ENCODE peak calls at places on chromosomes 1 and 21, in five cellular contexts. E is H1, H is HepG2, O is GM12878, G is K562. Z is an unnamed sample.

GRCh38 chr21:14569868-14570267 is 23.8 kb upstream of the SAMSN1 start:
- DNase-seq in E (no peak), H (no peak), O (no peak), G (no peak), Z (no peak)

GRCh38 chr1:22024485-22025367 is 23.3 kb downstream of the CELA3A start:
- DNase-seq in G (peak), E (no peak), O (no peak), H (peak), Z (peak)

GRCh38 chr1:10727703-10728348 is 68.6 kb downstream of the CASZ1 start:
- DNase-seq in H (no peak), E (no peak), G (no peak), O (no peak), Z (peak)

GRCh38 chr1:211335507-211336157 is 9.0 kb downstream of the TRAF5 start:
- DNase-seq in H (no peak), G (no peak), E (no peak), O (no peak), Z (no peak)

GRCh38 chr1:93816970-93817738 is 61.9 kb downstream of the DNTTIP2 start:
- DNase-seq in G (peak), O (no peak), H (peak), E (no peak), Z (peak)

GRCh38 chr1:54559111-54559548 is 11.1 kb downstream of the ACOT11 start:
- DNase-seq in H (no peak), O (no peak), E (no peak), G (no peak), Z (no peak)

GRCh38 chr1:116113615-116114014 is 2.4 kb downstream of the MAB21L3 start:
- DNase-seq in G (no peak), O (no peak), H (no peak), E (no peak), Z (no peak)

GRCh38 chr1:235946570-235946981 is 79.9 kb upstream of the LYST start:
- DNase-seq in H (no peak), E (no peak), G (no peak), O (no peak), Z (no peak)

GRCh38 chr1:43367026-43367903 is 546 bp downstream of the ELOVL1 start:
- DNase-seq in O (no peak), H (no peak), E (peak), G (peak), Z (peak)

GRCh38 chr1:30809514-30810263 is 52.1 kb upstream of the LAPTM5 start:
- DNase-seq in O (no peak), H (no peak), G (peak), E (no peak), Z (no peak)

GRCh38 chr1:9129391-9130041 is 614 bp upstream of the GPR157 start:
- DNase-seq in H (peak), O (peak), G (peak), E (peak), Z (peak)

GRCh38 chr1:173420330-173420806 is 56.8 kb upstream of the PRDX6 start:
- DNase-seq in O (no peak), G (peak), E (peak), H (peak), Z (peak)

GRCh38 chr1:219988387-219988786 is 57.9 kb downstream of the EPRS1 start:
- DNase-seq in G (no peak), O (peak), E (no peak), H (no peak), Z (no peak)

GRCh38 chr1:77513839-77514763 is 168.4 kb downstream of the ZZZ3 start:
- DNase-seq in G (no peak), H (no peak), O (no peak), E (no peak), Z (no peak)

GRCh38 chr1:186492531-186493291 is 31.8 kb upstream of the PDC start:
- DNase-seq in G (no peak), H (no peak), E (no peak), O (no peak), Z (no peak)

GRCh38 chr1:48019714-48020315 is 22.6 kb upstream of the TRABD2B start:
- DNase-seq in E (no peak), O (no peak), G (no peak), H (no peak), Z (no peak)

GRCh38 chr1:54973205-54973921 is 7.1 kb upstream of the TMEM61 start:
- DNase-seq in H (peak), O (no peak), G (no peak), E (no peak), Z (peak)

GRCh38 chr1:87956072-87956471 is 627.4 kb downstream of the LMO4 start:
- DNase-seq in E (no peak), H (no peak), G (no peak), O (no peak), Z (peak)

GRCh38 chr1:209756608-209757445 is 974 bp downstream of the TRAF3IP3 start:
- DNase-seq in H (no peak), G (no peak), O (peak), E (no peak), Z (no peak)

GRCh38 chr1:36359911-36360310 is 25.8 kb downstream of the STK40 start:
- DNase-seq in O (no peak), H (no peak), G (no peak), E (no peak), Z (no peak)

GRCh38 chr1:172041102-172041501 is 199.8 kb downstream of the DNM3 start:
- DNase-seq in G (no peak), H (no peak), E (no peak), O (no peak), Z (no peak)

GRCh38 chr1:156578006-156578405 is 1.5 kb upstream of the TTC24 start:
- DNase-seq in G (no peak), E (no peak), H (no peak), O (no peak), Z (no peak)

GRCh38 chr1:229251185-229251584 is 19.7 kb upstream of the RAB4A start:
- DNase-seq in H (no peak), G (no peak), E (no peak), O (no peak), Z (no peak)

GRCh38 chr1:217281332-217281731 is 349.6 kb downstream of the GPATCH2 start:
- DNase-seq in G (no peak), O (no peak), E (no peak), H (no peak), Z (no peak)

GRCh38 chr1:73359001-73359400 is 839.0 kb downstream of the LRRIQ3 start:
- DNase-seq in E (no peak), H (no peak), G (no peak), O (no peak), Z (no peak)

GRCh38 chr1:50300303-50300702 is 122.9 kb downstream of the DMRTA2 start:
- DNase-seq in H (no peak), O (no peak), G (no peak), E (no peak), Z (peak)

GRCh38 chr1:207823880-207824566 is 72.2 kb downstream of the CD46 start:
- DNase-seq in E (peak), H (peak), G (no peak), O (peak), Z (peak)

GRCh38 chr1:233240839-233241682 is 54.5 kb downstream of the PCNX2 start:
- DNase-seq in E (no peak), G (peak), O (no peak), H (peak), Z (peak)

GRCh38 chr1:50780797-50781196 is 179.3 kb downstream of the FAF1 start:
- DNase-seq in G (no peak), O (no peak), H (no peak), E (no peak), Z (no peak)

GRCh38 chr1:23563003-23563402 is 3.7 kb upstream of the ID3 start:
- DNase-seq in O (no peak), G (no peak), E (no peak), H (no peak), Z (peak)

GRCh38 chr1:23561813-23562100 is 2.5 kb upstream of the ID3 start:
- DNase-seq in G (no peak), E (no peak), O (no peak), H (no peak), Z (no peak)

GRCh38 chr1:23563755-23564374 is 4.6 kb upstream of the ID3 start:
- DNase-seq in G (no peak), H (peak), O (no peak), E (no peak), Z (no peak)

GRCh38 chr1:23561076-23561812 is 1.9 kb upstream of the ID3 start:
- DNase-seq in G (no peak), O (no peak), E (no peak), H (no peak), Z (no peak)

GRCh38 chr1:23562138-23562819 is 3.0 kb upstream of the ID3 start:
- DNase-seq in H (peak), E (peak), O (no peak), G (peak), Z (peak)
- TF ChIP-seq TAF1 in H (no peak), E (no peak), O (no peak), G (no peak), Z (peak)

GRCh38 chr1:155218854-155219591 is 10.5 kb downstream of the MTX1 start:
- DNase-seq in O (no peak), H (no peak), E (peak), G (peak), Z (peak)
- H2AFZ ChIP-seq in O (peak), H (no peak), E (peak), G (peak), Z (peak)

DNA sequence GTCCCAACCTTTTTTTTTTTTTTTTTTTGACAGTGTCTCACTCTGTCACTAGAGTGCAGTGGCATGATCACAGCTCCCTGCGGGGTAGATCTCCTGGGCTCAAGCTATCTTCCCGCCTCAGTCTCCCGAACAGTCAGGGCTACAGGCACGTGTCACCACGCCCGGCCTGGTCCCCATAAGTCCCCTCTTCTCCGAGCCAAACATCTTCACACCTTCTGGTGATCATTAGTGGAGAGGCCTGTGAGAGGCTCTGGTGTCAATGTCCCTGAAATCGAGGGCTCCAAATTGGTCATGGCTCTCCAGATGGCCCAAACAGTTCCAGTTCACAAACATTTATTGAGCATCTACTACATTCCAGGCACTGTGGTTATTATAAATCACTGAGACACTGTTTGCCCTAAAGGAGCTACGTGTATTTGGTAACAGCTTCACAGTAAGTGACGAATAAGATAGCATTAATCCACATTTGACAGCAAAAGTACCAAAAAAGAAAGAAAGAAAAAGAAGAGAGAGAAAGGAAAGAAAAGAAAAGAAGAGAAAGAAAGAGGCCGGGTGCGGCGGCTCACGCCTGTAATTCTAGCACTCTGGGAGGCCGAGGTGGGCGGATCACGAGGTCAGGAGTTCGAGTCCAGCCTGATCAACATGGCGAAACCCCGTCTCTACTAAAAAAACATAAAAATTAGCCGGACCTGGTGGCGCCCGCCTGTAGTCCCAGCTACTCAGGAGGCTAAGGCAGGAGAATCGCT is 867 bp upstream of the TIMM17A start:
- DNase-seq in G (no peak), O (no peak), E (no peak), H (no peak), Z (no peak)
- TF ChIP-seq TAF1 in G (no peak), O (no peak), E (no peak), H (no peak), Z (no peak)

DNA sequence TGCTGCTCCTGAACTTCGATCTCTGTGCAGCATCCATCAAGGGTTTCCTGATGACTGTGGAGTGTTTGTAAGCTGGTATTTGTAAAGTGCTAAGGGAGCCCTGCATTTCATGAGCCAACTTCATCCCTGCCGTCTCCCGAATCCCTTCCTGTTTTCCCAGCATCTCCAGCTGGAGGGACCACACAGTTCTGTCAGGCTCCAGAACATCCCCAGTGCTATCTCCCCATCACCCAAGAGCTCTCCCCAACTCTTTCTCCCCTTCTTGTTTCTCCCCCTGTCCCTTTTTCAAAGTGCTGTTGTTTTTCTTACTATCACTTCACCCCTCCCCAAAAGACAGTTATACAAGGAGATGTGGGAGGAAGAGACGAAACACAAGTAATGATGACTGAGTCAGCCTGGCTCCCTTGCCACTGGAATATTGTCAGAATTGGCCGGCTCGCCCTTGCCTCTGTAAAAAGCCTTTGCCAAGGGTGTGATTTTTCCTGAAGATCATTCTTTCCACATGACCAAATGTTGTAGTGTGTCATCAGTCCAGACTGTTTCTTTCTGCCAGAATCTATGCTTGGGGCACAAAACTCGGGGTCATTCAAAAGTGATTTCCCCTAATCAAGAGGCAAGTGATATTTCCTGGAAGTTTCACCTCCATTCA is 2.7 kb upstream of the EFHD2 start:
- DNase-seq in G (no peak), H (no peak), O (no peak), E (no peak), Z (no peak)
- H2AFZ ChIP-seq in G (no peak), H (no peak), O (no peak), E (no peak), Z (peak)

Z was measured in SK-N-SH.